ENCODE peak calls at places on chromosome 4, in four cellular contexts. U is mesenchymal stem cell, Q is neuronal stem cell, B is GM12878. I is an unnamed sample.

GRCh38 chr4:2105559-2105958 is 46.4 kb downstream of the NAT8L start:
- DNase-seq in Q (no peak), U (no peak), B (no peak), I (no peak)

GRCh38 chr4:151114986-151115385 is 15.6 kb downstream of the RPS3A start:
- DNase-seq in U (no peak), Q (no peak), B (no peak), I (peak; percentile 51)

GRCh38 chr4:25172964-25173917 is 13.0 kb upstream of the SEPSECS start:
- DNase-seq in U (peak; percentile 98), B (no peak), Q (no peak), I (peak; percentile 100)

GRCh38 chr4:120071192-120071795 is 4.6 kb upstream of the MAD2L1 start:
- DNase-seq in Q (peak; percentile 31), B (no peak), U (peak; percentile 71), I (peak; percentile 60)

GRCh38 chr4:144845411-144845810 is 199.5 kb downstream of the HHIP start:
- DNase-seq in B (no peak), U (no peak), Q (no peak), I (no peak)

GRCh38 chr4:165700855-165701254 is 172.2 kb upstream of the TLL1 start:
- DNase-seq in Q (no peak), U (no peak), B (no peak), I (no peak)

GRCh38 chr4:54657556-54658313 is at the start of gene KIT:
- DNase-seq in U (peak; percentile 38), Q (peak; percentile 75), B (no peak), I (peak; percentile 17)

GRCh38 chr4:87911252-87911774 is 64.2 kb upstream of the SPP1 start:
- DNase-seq in Q (no peak), U (peak; percentile 45), B (no peak), I (no peak)

GRCh38 chr4:66275381-66276060 is 605.2 kb upstream of the EPHA5 start:
- DNase-seq in B (no peak), Q (no peak), U (no peak), I (no peak)

GRCh38 chr4:63296773-63297172 is 1112.5 kb downstream of the TECRL start:
- DNase-seq in B (no peak), U (no peak), Q (peak; percentile 1), I (no peak)

GRCh38 chr4:142534994-142535393 is 311.1 kb downstream of the INPP4B start:
- DNase-seq in B (no peak), U (peak; percentile 17), Q (no peak), I (no peak)

GRCh38 chr4:21811576-21811975 is 137.0 kb downstream of the KCNIP4 start:
- DNase-seq in U (peak; percentile 28), B (no peak), Q (no peak), I (no peak)

GRCh38 chr4:108425988-108426387 is 194.4 kb upstream of the RPL34 start:
- DNase-seq in Q (no peak), B (no peak), U (peak; percentile 55), I (peak; percentile 94)

GRCh38 chr4:176309046-176309445 is 10.7 kb upstream of the SPCS3 start:
- DNase-seq in U (no peak), Q (no peak), B (no peak), I (no peak)

GRCh38 chr4:175034007-175034406 is 115.8 kb downstream of the ADAM29 start:
- DNase-seq in Q (no peak), U (no peak), B (no peak), I (no peak)

GRCh38 chr4:149065753-149066152 is 623.5 kb upstream of the NR3C2 start:
- DNase-seq in B (no peak), Q (no peak), U (no peak), I (peak; percentile 13)

GRCh38 chr4:182978152-182978827 is 61.1 kb upstream of the DCTD start:
- DNase-seq in U (peak; percentile 51), Q (no peak), B (peak; percentile 45), I (peak; percentile 88)

GRCh38 chr4:4856071-4857000 is 3.1 kb upstream of the MSX1 start:
- DNase-seq in U (peak; percentile 37), Q (no peak), B (no peak), I (no peak)

GRCh38 chr4:53197760-53198150 is 168.1 kb downstream of the SCFD2 start:
- DNase-seq in B (no peak), U (peak; percentile 55), Q (no peak), I (peak; percentile 47)

GRCh38 chr4:166277406-166277805 is 404.4 kb downstream of the TLL1 start:
- DNase-seq in U (no peak), Q (no peak), B (no peak), I (peak; percentile 77)

GRCh38 chr4:7957113-7957656 is 17.5 kb upstream of the AFAP1 start:
- DNase-seq in Q (no peak), U (no peak), B (no peak), I (no peak)

GRCh38 chr4:150039790-150040189 is 38.5 kb upstream of the DCLK2 start:
- DNase-seq in B (no peak), U (no peak), Q (no peak), I (no peak)

GRCh38 chr4:93147524-93148212 is 680.9 kb upstream of the ATOH1 start:
- DNase-seq in Q (peak; percentile 29), B (no peak), U (no peak), I (no peak)

GRCh38 chr4:174119051-174119450 is 164.4 kb downstream of the FBXO8 start:
- DNase-seq in Q (no peak), B (no peak), U (peak; percentile 88), I (peak; percentile 82)

GRCh38 chr4:26311633-26312032 is 9.2 kb upstream of the RBPJ start:
- DNase-seq in U (no peak), B (no peak), Q (no peak), I (no peak)

GRCh38 chr4:112650332-112650731 is 13.4 kb downstream of the LARP7 start:
- DNase-seq in B (no peak), U (no peak), Q (no peak), I (no peak)

GRCh38 chr4:128858875-128859696 is 49.6 kb downstream of the JADE1 start:
- DNase-seq in B (no peak), Q (no peak), U (peak; percentile 17), I (peak; percentile 91)

GRCh38 chr4:11614426-11614825 is 185.7 kb upstream of the HS3ST1 start:
- DNase-seq in U (no peak), B (no peak), Q (no peak), I (peak; percentile 59)

GRCh38 chr4:40672528-40673522 is 43.2 kb upstream of the RBM47 start:
- DNase-seq in B (peak; percentile 98), Q (peak; percentile 79), U (peak; percentile 99), I (peak; percentile 91)

GRCh38 chr4:155564086-155564485 is 102.6 kb upstream of the GUCY1A1 start:
- DNase-seq in B (no peak), U (no peak), Q (no peak), I (no peak)

GRCh38 chr4:80073362-80074008 is 456 bp upstream of the ANTXR2 start:
- DNase-seq in Q (no peak), B (peak; percentile 41), U (no peak), I (no peak)

GRCh38 chr4:112038861-112039260 is 106.4 kb upstream of the FAM241A start:
- DNase-seq in B (no peak), U (peak; percentile 53), Q (no peak), I (peak; percentile 70)

GRCh38 chr4:122710434-122711308 is 21.8 kb upstream of the BBS12 start:
- DNase-seq in U (no peak), Q (no peak), B (no peak), I (peak; percentile 27)

DNA sequence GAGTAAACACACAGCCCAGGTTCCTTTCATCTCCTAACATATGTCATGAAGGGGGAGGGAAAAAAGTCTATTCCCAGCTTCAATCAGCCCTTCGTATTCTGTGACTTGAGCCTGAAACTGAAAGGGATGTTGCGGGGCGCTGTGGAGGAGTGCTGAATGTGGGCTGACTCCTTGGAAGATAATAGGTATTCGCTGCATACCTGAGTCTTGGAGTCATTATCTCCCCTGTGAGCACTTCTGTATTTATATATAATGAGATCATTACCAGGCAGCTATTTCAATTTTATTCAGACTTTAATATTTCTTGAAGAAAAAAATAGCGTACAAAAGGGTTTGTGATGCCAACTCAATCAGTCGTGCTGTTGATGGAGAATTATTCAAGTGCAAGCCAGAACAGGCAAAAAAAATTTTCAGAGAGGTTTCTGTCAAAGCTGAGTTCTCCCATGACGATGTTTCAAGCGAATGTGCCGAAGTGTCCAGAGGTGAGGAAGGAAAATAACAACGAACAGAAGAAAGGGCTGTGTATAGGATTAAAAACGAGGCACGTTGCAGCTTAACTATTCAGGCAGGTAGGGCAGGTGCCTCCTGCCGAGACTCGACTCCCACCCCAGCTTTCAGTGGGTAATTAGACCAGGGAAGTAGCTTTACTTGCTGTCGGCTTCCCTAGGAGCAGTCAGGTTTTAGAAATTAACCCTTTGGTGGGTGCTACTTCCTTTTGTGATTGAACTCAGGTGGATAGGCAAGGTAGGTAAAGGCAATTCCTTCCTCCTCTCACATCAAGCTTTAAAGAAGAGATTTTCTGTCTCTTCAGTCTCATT is 163.7 kb upstream of the NOCT start:
- DNase-seq in Q (no peak), U (no peak), B (no peak), I (peak; percentile 53)
- H3K9ac ChIP-seq in Q (no peak overlapping the region), U (peak overlapping the region; percentile 22), B (no peak overlapping the region), I (no peak overlapping the region)

GRCh38 chr4:72592076-72592475 is 23.1 kb upstream of the ADAMTS3 start:
- DNase-seq in Q (no peak), B (no peak), U (no peak), I (no peak)
- H2AFZ ChIP-seq in Q (peak overlapping the region; percentile 1), B (no peak overlapping the region), U (no peak overlapping the region), I (no peak overlapping the region)

DNA sequence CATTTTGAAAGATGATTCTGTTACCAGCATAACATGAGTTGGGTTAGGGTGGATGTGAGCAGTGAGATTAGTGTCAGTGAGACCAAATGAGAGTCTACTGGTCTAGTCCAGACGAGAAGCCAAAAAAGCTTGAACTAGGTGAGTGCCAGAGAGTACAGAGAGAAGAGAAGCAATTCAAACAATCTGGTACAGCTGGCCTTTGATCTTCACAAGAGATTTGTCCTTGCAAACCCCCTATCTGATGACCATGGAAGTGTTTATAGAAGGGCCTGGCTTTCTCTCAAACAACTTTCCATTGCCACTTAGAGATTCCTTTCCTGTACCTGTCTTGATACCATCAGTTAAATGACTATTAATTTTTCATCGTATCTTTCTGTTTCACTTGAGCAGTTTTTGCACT is 128.5 kb downstream of the PPA2 start:
- DNase-seq in U (no peak), B (no peak), Q (no peak), I (no peak)
- H3K9ac ChIP-seq in U (no peak overlapping the region), B (no peak overlapping the region), Q (no peak overlapping the region), I (no peak overlapping the region)

DNA sequence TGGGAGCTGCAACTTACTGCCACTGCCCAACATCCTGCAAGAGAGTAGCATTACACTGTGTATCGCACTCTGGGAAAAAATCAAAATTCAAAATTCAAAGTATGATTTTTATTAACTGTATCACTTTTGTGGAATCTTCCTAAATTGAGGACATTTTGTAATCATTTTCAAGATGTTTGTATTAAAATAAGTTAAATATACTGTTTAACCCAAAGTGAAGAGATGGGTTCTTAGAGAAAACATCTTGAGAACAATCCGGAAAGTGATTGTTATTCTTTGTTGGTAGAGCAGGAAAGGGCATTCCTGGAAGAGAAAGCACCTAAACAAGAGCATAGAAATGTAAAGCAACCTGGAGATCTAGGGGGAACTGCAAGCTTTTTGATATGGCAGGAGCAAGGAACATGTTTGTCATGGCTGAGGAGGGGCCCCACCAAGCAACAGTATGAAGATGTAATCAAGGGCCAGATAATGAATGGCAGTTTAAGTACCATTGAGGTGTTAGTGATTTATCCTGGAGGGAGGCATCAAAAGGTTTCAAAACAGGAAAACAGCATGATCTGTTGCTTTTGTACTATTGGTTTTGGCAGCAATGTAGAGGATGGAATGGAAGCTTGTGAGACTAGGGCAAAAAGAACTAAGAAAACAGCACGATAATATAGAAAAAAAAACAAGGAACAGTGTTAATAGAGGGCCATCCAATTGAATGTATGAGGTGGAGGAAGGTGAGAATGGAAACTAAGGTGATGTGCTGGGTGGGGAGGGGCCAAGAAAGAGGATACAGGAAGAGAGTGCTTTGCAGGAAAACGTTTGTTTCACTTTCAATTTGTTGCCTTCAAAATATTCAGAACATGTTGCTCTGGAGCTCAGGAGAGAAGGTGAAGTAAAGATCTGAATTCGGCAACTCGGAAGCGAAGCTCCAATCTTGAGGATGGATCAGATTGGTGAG is 14.2 kb upstream of the SEC24D start:
- DNase-seq in B (no peak), Q (no peak), U (peak; percentile 52), I (peak; percentile 42)
- H2AFZ ChIP-seq in B (peak overlapping the region; percentile 84), Q (peak overlapping the region; percentile 69), U (no peak overlapping the region), I (peak overlapping the region; percentile 95)